ENCODE peak calls at places on chromosome 4, in ten cellular contexts. One of them, this sample, is unnamed. For H3K27me3, the result is how much of the 10 kb centered on the place peaks cover.

GRCh38 chr4:108008721-108009120 is 19.0 kb downstream of the HADH start:
- DNase-seq in upper lobe of left lung: no peak
- DNase-seq in naive thymus-derived CD4-positive, alpha-beta T cell: no peak
- DNase-seq in RWPE2: no peak
- DNase-seq in ascending aorta: no peak
- DNase-seq in BE2C: no peak
- DNase-seq in CD8-positive, alpha-beta memory T cell: no peak
- DNase-seq in left ventricle myocardium inferior: no peak
- DNase-seq in effector memory CD4-positive, alpha-beta T cell: no peak
- DNase-seq in stomach: no peak
- DNase-seq in this sample: no peak

GRCh38 chr4:20217521-20217920 is 34.2 kb upstream of the SLIT2 start:
- DNase-seq in upper lobe of left lung: no peak
- DNase-seq in naive thymus-derived CD4-positive, alpha-beta T cell: no peak
- DNase-seq in RWPE2: no peak
- DNase-seq in ascending aorta: no peak
- DNase-seq in BE2C: no peak
- DNase-seq in CD8-positive, alpha-beta memory T cell: no peak
- DNase-seq in left ventricle myocardium inferior: no peak
- DNase-seq in effector memory CD4-positive, alpha-beta T cell: no peak
- DNase-seq in stomach: no peak
- DNase-seq in this sample: no peak

GRCh38 chr4:30094866-30095265 is 625.3 kb upstream of the PCDH7 start:
- DNase-seq in upper lobe of left lung: no peak
- DNase-seq in naive thymus-derived CD4-positive, alpha-beta T cell: no peak
- DNase-seq in RWPE2: no peak
- DNase-seq in ascending aorta: no peak
- DNase-seq in BE2C: no peak
- DNase-seq in CD8-positive, alpha-beta memory T cell: no peak
- DNase-seq in left ventricle myocardium inferior: no peak
- DNase-seq in effector memory CD4-positive, alpha-beta T cell: no peak
- DNase-seq in stomach: no peak
- DNase-seq in this sample: no peak

GRCh38 chr4:78922207-78922606 is 17.0 kb downstream of the PAQR3 start:
- DNase-seq in upper lobe of left lung: no peak
- DNase-seq in naive thymus-derived CD4-positive, alpha-beta T cell: no peak
- DNase-seq in RWPE2: no peak
- DNase-seq in ascending aorta: no peak
- DNase-seq in BE2C: no peak
- DNase-seq in CD8-positive, alpha-beta memory T cell: no peak
- DNase-seq in left ventricle myocardium inferior: no peak
- DNase-seq in effector memory CD4-positive, alpha-beta T cell: no peak
- DNase-seq in stomach: no peak
- DNase-seq in this sample: no peak

GRCh38 chr4:67604029-67604381 is 45.5 kb downstream of the STAP1 start:
- DNase-seq in upper lobe of left lung: no peak
- DNase-seq in naive thymus-derived CD4-positive, alpha-beta T cell: no peak
- DNase-seq in RWPE2: no peak
- DNase-seq in ascending aorta: no peak
- DNase-seq in BE2C: no peak
- DNase-seq in CD8-positive, alpha-beta memory T cell: no peak
- DNase-seq in left ventricle myocardium inferior: no peak
- DNase-seq in effector memory CD4-positive, alpha-beta T cell: no peak
- DNase-seq in stomach: no peak
- DNase-seq in this sample: no peak

GRCh38 chr4:123785515-123785914 is 388.9 kb downstream of the SPRY1 start:
- DNase-seq in upper lobe of left lung: no peak
- DNase-seq in naive thymus-derived CD4-positive, alpha-beta T cell: no peak
- DNase-seq in RWPE2: no peak
- DNase-seq in ascending aorta: peak
- DNase-seq in BE2C: no peak
- DNase-seq in CD8-positive, alpha-beta memory T cell: no peak
- DNase-seq in left ventricle myocardium inferior: peak
- DNase-seq in effector memory CD4-positive, alpha-beta T cell: no peak
- DNase-seq in stomach: peak
- DNase-seq in this sample: no peak

GRCh38 chr4:4585012-4585670 is 43.3 kb upstream of the STX18 start:
- DNase-seq in upper lobe of left lung: no peak
- DNase-seq in naive thymus-derived CD4-positive, alpha-beta T cell: no peak
- DNase-seq in RWPE2: no peak
- DNase-seq in ascending aorta: no peak
- DNase-seq in BE2C: no peak
- DNase-seq in CD8-positive, alpha-beta memory T cell: no peak
- DNase-seq in left ventricle myocardium inferior: no peak
- DNase-seq in effector memory CD4-positive, alpha-beta T cell: no peak
- DNase-seq in stomach: no peak
- DNase-seq in this sample: no peak

GRCh38 chr4:5370286-5370685 is 319.0 kb downstream of the STK32B start:
- DNase-seq in upper lobe of left lung: no peak
- DNase-seq in naive thymus-derived CD4-positive, alpha-beta T cell: no peak
- DNase-seq in RWPE2: no peak
- DNase-seq in ascending aorta: no peak
- DNase-seq in BE2C: no peak
- DNase-seq in CD8-positive, alpha-beta memory T cell: no peak
- DNase-seq in left ventricle myocardium inferior: no peak
- DNase-seq in effector memory CD4-positive, alpha-beta T cell: no peak
- DNase-seq in stomach: no peak
- DNase-seq in this sample: no peak

GRCh38 chr4:2259036-2259540 is 2.8 kb downstream of the MXD4 start:
- DNase-seq in upper lobe of left lung: peak
- DNase-seq in naive thymus-derived CD4-positive, alpha-beta T cell: no peak
- DNase-seq in RWPE2: no peak
- DNase-seq in ascending aorta: peak
- DNase-seq in BE2C: peak
- DNase-seq in CD8-positive, alpha-beta memory T cell: no peak
- DNase-seq in left ventricle myocardium inferior: peak
- DNase-seq in effector memory CD4-positive, alpha-beta T cell: no peak
- DNase-seq in stomach: peak
- DNase-seq in this sample: no peak

GRCh38 chr4:2257361-2258001 is 4.4 kb downstream of the MXD4 start:
- DNase-seq in upper lobe of left lung: peak
- DNase-seq in naive thymus-derived CD4-positive, alpha-beta T cell: no peak
- DNase-seq in RWPE2: peak
- DNase-seq in ascending aorta: peak
- DNase-seq in BE2C: peak
- DNase-seq in CD8-positive, alpha-beta memory T cell: no peak
- DNase-seq in left ventricle myocardium inferior: peak
- DNase-seq in effector memory CD4-positive, alpha-beta T cell: no peak
- DNase-seq in stomach: peak
- DNase-seq in this sample: no peak

GRCh38 chr4:2259541-2260267 is 2.2 kb downstream of the MXD4 start:
- DNase-seq in upper lobe of left lung: peak
- DNase-seq in naive thymus-derived CD4-positive, alpha-beta T cell: no peak
- DNase-seq in RWPE2: peak
- DNase-seq in ascending aorta: peak
- DNase-seq in BE2C: peak
- DNase-seq in CD8-positive, alpha-beta memory T cell: no peak
- DNase-seq in left ventricle myocardium inferior: peak
- DNase-seq in effector memory CD4-positive, alpha-beta T cell: no peak
- DNase-seq in stomach: peak
- DNase-seq in this sample: no peak

GRCh38 chr4:2256781-2257191 is 5.1 kb downstream of the MXD4 start:
- DNase-seq in upper lobe of left lung: peak
- DNase-seq in naive thymus-derived CD4-positive, alpha-beta T cell: no peak
- DNase-seq in RWPE2: no peak
- DNase-seq in ascending aorta: peak
- DNase-seq in BE2C: no peak
- DNase-seq in CD8-positive, alpha-beta memory T cell: peak
- DNase-seq in left ventricle myocardium inferior: peak
- DNase-seq in effector memory CD4-positive, alpha-beta T cell: no peak
- DNase-seq in stomach: peak
- DNase-seq in this sample: no peak

GRCh38 chr4:2258091-2259035 is 3.5 kb downstream of the MXD4 start:
- DNase-seq in upper lobe of left lung: peak
- DNase-seq in naive thymus-derived CD4-positive, alpha-beta T cell: no peak
- DNase-seq in RWPE2: peak
- DNase-seq in ascending aorta: peak
- DNase-seq in BE2C: peak
- DNase-seq in CD8-positive, alpha-beta memory T cell: peak
- DNase-seq in left ventricle myocardium inferior: peak
- DNase-seq in effector memory CD4-positive, alpha-beta T cell: no peak
- DNase-seq in stomach: peak
- DNase-seq in this sample: peak
- H3K4me3 ChIP-seq in upper lobe of left lung: no peak
- H3K4me3 ChIP-seq in naive thymus-derived CD4-positive, alpha-beta T cell: no peak
- H3K4me3 ChIP-seq in RWPE2: no peak
- H3K4me3 ChIP-seq in ascending aorta: no peak
- H3K4me3 ChIP-seq in BE2C: no peak
- H3K4me3 ChIP-seq in CD8-positive, alpha-beta memory T cell: no peak
- H3K4me3 ChIP-seq in left ventricle myocardium inferior: peak
- H3K4me3 ChIP-seq in effector memory CD4-positive, alpha-beta T cell: no peak
- H3K4me3 ChIP-seq in stomach: peak
- H3K4me3 ChIP-seq in this sample: no peak

GRCh38 chr4:186557061-186557460 is 1.7 kb upstream of the MTNR1A start:
- DNase-seq in upper lobe of left lung: no peak
- DNase-seq in naive thymus-derived CD4-positive, alpha-beta T cell: no peak
- DNase-seq in RWPE2: no peak
- DNase-seq in ascending aorta: no peak
- DNase-seq in BE2C: no peak
- DNase-seq in CD8-positive, alpha-beta memory T cell: no peak
- DNase-seq in left ventricle myocardium inferior: no peak
- DNase-seq in effector memory CD4-positive, alpha-beta T cell: no peak
- DNase-seq in stomach: no peak
- DNase-seq in this sample: no peak

GRCh38 chr4:186554485-186554884 is 882 bp downstream of the MTNR1A start:
- DNase-seq in upper lobe of left lung: no peak
- DNase-seq in naive thymus-derived CD4-positive, alpha-beta T cell: no peak
- DNase-seq in RWPE2: no peak
- DNase-seq in ascending aorta: no peak
- DNase-seq in BE2C: no peak
- DNase-seq in CD8-positive, alpha-beta memory T cell: no peak
- DNase-seq in left ventricle myocardium inferior: no peak
- DNase-seq in effector memory CD4-positive, alpha-beta T cell: no peak
- DNase-seq in stomach: peak
- DNase-seq in this sample: no peak

GRCh38 chr4:186554890-186555827 is at the start of gene MTNR1A:
- DNase-seq in upper lobe of left lung: peak
- DNase-seq in naive thymus-derived CD4-positive, alpha-beta T cell: no peak
- DNase-seq in RWPE2: no peak
- DNase-seq in ascending aorta: no peak
- DNase-seq in BE2C: no peak
- DNase-seq in CD8-positive, alpha-beta memory T cell: no peak
- DNase-seq in left ventricle myocardium inferior: no peak
- DNase-seq in effector memory CD4-positive, alpha-beta T cell: no peak
- DNase-seq in stomach: no peak
- DNase-seq in this sample: no peak

GRCh38 chr4:186551849-186552248 is 3.5 kb downstream of the MTNR1A start:
- DNase-seq in upper lobe of left lung: no peak
- DNase-seq in naive thymus-derived CD4-positive, alpha-beta T cell: no peak
- DNase-seq in RWPE2: no peak
- DNase-seq in ascending aorta: no peak
- DNase-seq in BE2C: no peak
- DNase-seq in CD8-positive, alpha-beta memory T cell: no peak
- DNase-seq in left ventricle myocardium inferior: no peak
- DNase-seq in effector memory CD4-positive, alpha-beta T cell: no peak
- DNase-seq in stomach: no peak
- DNase-seq in this sample: no peak

GRCh38 chr4:186553717-186554116 is 1.6 kb downstream of the MTNR1A start:
- DNase-seq in upper lobe of left lung: no peak
- DNase-seq in naive thymus-derived CD4-positive, alpha-beta T cell: no peak
- DNase-seq in RWPE2: no peak
- DNase-seq in ascending aorta: no peak
- DNase-seq in BE2C: no peak
- DNase-seq in CD8-positive, alpha-beta memory T cell: no peak
- DNase-seq in left ventricle myocardium inferior: no peak
- DNase-seq in effector memory CD4-positive, alpha-beta T cell: no peak
- DNase-seq in stomach: no peak
- DNase-seq in this sample: no peak
- H3K27me3 ChIP-seq in upper lobe of left lung: under half
- H3K27me3 ChIP-seq in naive thymus-derived CD4-positive, alpha-beta T cell: under half
- H3K27me3 ChIP-seq in RWPE2: under half
- H3K27me3 ChIP-seq in ascending aorta: under half
- H3K27me3 ChIP-seq in BE2C: under half
- H3K27me3 ChIP-seq in CD8-positive, alpha-beta memory T cell: under half
- H3K27me3 ChIP-seq in left ventricle myocardium inferior: half or more
- H3K27me3 ChIP-seq in effector memory CD4-positive, alpha-beta T cell: under half
- H3K27me3 ChIP-seq in stomach: under half
- H3K27me3 ChIP-seq in this sample: under half

GRCh38 chr4:54661156-54661555 is 3.4 kb downstream of the KIT start:
- DNase-seq in upper lobe of left lung: no peak
- DNase-seq in naive thymus-derived CD4-positive, alpha-beta T cell: no peak
- DNase-seq in RWPE2: no peak
- DNase-seq in ascending aorta: no peak
- DNase-seq in BE2C: no peak
- DNase-seq in CD8-positive, alpha-beta memory T cell: no peak
- DNase-seq in left ventricle myocardium inferior: no peak
- DNase-seq in effector memory CD4-positive, alpha-beta T cell: no peak
- DNase-seq in stomach: no peak
- DNase-seq in this sample: no peak

GRCh38 chr4:54658321-54659093 is 750 bp downstream of the KIT start:
- DNase-seq in upper lobe of left lung: peak
- DNase-seq in naive thymus-derived CD4-positive, alpha-beta T cell: peak
- DNase-seq in RWPE2: no peak
- DNase-seq in ascending aorta: peak
- DNase-seq in BE2C: peak
- DNase-seq in CD8-positive, alpha-beta memory T cell: peak
- DNase-seq in left ventricle myocardium inferior: peak
- DNase-seq in effector memory CD4-positive, alpha-beta T cell: peak
- DNase-seq in stomach: peak
- DNase-seq in this sample: peak

GRCh38 chr4:54660145-54660535 is 2.4 kb downstream of the KIT start:
- DNase-seq in upper lobe of left lung: no peak
- DNase-seq in naive thymus-derived CD4-positive, alpha-beta T cell: no peak
- DNase-seq in RWPE2: no peak
- DNase-seq in ascending aorta: no peak
- DNase-seq in BE2C: no peak
- DNase-seq in CD8-positive, alpha-beta memory T cell: no peak
- DNase-seq in left ventricle myocardium inferior: no peak
- DNase-seq in effector memory CD4-positive, alpha-beta T cell: no peak
- DNase-seq in stomach: no peak
- DNase-seq in this sample: no peak

GRCh38 chr4:54660591-54660990 is 2.8 kb downstream of the KIT start:
- DNase-seq in upper lobe of left lung: no peak
- DNase-seq in naive thymus-derived CD4-positive, alpha-beta T cell: no peak
- DNase-seq in RWPE2: no peak
- DNase-seq in ascending aorta: no peak
- DNase-seq in BE2C: no peak
- DNase-seq in CD8-positive, alpha-beta memory T cell: no peak
- DNase-seq in left ventricle myocardium inferior: no peak
- DNase-seq in effector memory CD4-positive, alpha-beta T cell: no peak
- DNase-seq in stomach: no peak
- DNase-seq in this sample: no peak

GRCh38 chr4:54659213-54660144 is 1.7 kb downstream of the KIT start:
- DNase-seq in upper lobe of left lung: no peak
- DNase-seq in naive thymus-derived CD4-positive, alpha-beta T cell: no peak
- DNase-seq in RWPE2: no peak
- DNase-seq in ascending aorta: no peak
- DNase-seq in BE2C: no peak
- DNase-seq in CD8-positive, alpha-beta memory T cell: no peak
- DNase-seq in left ventricle myocardium inferior: no peak
- DNase-seq in effector memory CD4-positive, alpha-beta T cell: no peak
- DNase-seq in stomach: peak
- DNase-seq in this sample: no peak
- H3K4me3 ChIP-seq in upper lobe of left lung: peak
- H3K4me3 ChIP-seq in naive thymus-derived CD4-positive, alpha-beta T cell: peak
- H3K4me3 ChIP-seq in RWPE2: peak
- H3K4me3 ChIP-seq in ascending aorta: peak
- H3K4me3 ChIP-seq in BE2C: peak
- H3K4me3 ChIP-seq in CD8-positive, alpha-beta memory T cell: peak
- H3K4me3 ChIP-seq in left ventricle myocardium inferior: peak
- H3K4me3 ChIP-seq in effector memory CD4-positive, alpha-beta T cell: peak
- H3K4me3 ChIP-seq in stomach: peak
- H3K4me3 ChIP-seq in this sample: peak

DNA sequence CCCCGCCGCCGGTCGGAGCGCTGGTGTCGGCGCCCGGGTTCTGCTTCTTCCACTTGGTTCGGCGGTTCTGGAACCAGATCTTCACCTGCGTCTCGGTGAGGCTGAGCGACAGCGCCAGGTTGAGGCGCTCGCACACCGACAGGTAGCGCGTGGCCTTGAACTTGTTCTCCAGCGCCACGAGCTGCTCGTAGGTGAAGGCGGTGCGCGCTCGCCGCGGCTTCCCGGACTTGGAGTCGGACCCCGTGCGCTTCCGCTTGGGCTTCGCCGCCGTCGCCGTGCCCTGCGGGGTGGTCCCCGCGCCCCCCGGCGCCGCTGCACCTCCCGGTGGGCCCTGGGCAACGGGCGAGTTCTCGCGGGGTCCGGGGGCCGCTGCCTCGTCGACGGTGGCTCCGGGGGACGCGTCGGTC is 3.1 kb downstream of the NKX1-1 start:
- DNase-seq in upper lobe of left lung: peak
- DNase-seq in naive thymus-derived CD4-positive, alpha-beta T cell: no peak
- DNase-seq in RWPE2: peak
- DNase-seq in ascending aorta: peak
- DNase-seq in BE2C: no peak
- DNase-seq in CD8-positive, alpha-beta memory T cell: no peak
- DNase-seq in left ventricle myocardium inferior: no peak
- DNase-seq in effector memory CD4-positive, alpha-beta T cell: no peak
- DNase-seq in stomach: peak
- DNase-seq in this sample: no peak
- H3K27me3 ChIP-seq in upper lobe of left lung: under half
- H3K27me3 ChIP-seq in naive thymus-derived CD4-positive, alpha-beta T cell: under half
- H3K27me3 ChIP-seq in RWPE2: half or more
- H3K27me3 ChIP-seq in ascending aorta: under half
- H3K27me3 ChIP-seq in BE2C: half or more
- H3K27me3 ChIP-seq in CD8-positive, alpha-beta memory T cell: under half
- H3K27me3 ChIP-seq in left ventricle myocardium inferior: half or more
- H3K27me3 ChIP-seq in effector memory CD4-positive, alpha-beta T cell: under half
- H3K27me3 ChIP-seq in stomach: half or more
- H3K27me3 ChIP-seq in this sample: under half